ENCODE peak calls at places on chromosomes 4 and X, in four cellular contexts. K, X, Y and D are unnamed samples.

GRCh38 chrX:38803286-38803608 is 2.0 kb downstream of the MID1IP1 start:
- DNase-seq in X (no peak), Y (no peak), K (no peak), D (no peak)

GRCh38 chrX:47859686-47860085 is 23.0 kb downstream of the ZNF81 start:
- DNase-seq in Y (no peak), K (no peak), X (no peak), D (no peak)

GRCh38 chrX:120380699-120381098 is 18.8 kb downstream of the ATP1B4 start:
- DNase-seq in X (peak), K (peak), Y (no peak), D (no peak)

GRCh38 chr4:173748353-173748752 is 218.3 kb upstream of the HAND2 start:
- DNase-seq in X (no peak), K (peak), Y (no peak), D (no peak)

GRCh38 chrX:19513383-19513782 is 1.9 kb downstream of the MAP3K15 start:
- DNase-seq in Y (no peak), K (peak), X (no peak), D (no peak)

GRCh38 chrX:73850124-73851013 is 287.4 kb downstream of the CHIC1 start:
- DNase-seq in K (peak), Y (no peak), X (peak), D (no peak)

GRCh38 chrX:152861116-152861515 is 30.3 kb downstream of the NSDHL start:
- DNase-seq in X (no peak), Y (no peak), K (no peak), D (no peak)

GRCh38 chrX:104189862-104190261 is 23.6 kb downstream of the FAM199X start:
- DNase-seq in Y (no peak), X (no peak), K (no peak), D (no peak)

GRCh38 chr4:72302981-72303704 is 265.9 kb downstream of the ADAMTS3 start:
- DNase-seq in Y (peak), K (peak), X (peak), D (no peak)

GRCh38 chrX:25144043-25144940 is 128.5 kb upstream of the ARX start:
- DNase-seq in X (peak), K (peak), Y (peak), D (no peak)

GRCh38 chr4:93828830-93829530 is 427 bp downstream of the ATOH1 start:
- DNase-seq in X (peak), K (peak), Y (no peak), D (no peak)

GRCh38 chr4:4541040-4541631 is 712 bp downstream of the STX18 start:
- DNase-seq in Y (peak), K (peak), X (peak), D (no peak)

GRCh38 chr4:8088966-8089491 is 69.6 kb downstream of the ABLIM2 start:
- DNase-seq in Y (no peak), K (no peak), X (no peak), D (no peak)

GRCh38 chr4:48138936-48139335 is 4.9 kb upstream of the TXK start:
- DNase-seq in Y (no peak), K (no peak), X (no peak), D (no peak)

GRCh38 chrX:12974217-12974796 is 603 bp upstream of the TMSB4X start:
- DNase-seq in K (peak), Y (peak), X (peak), D (no peak)

GRCh38 chr4:11704136-11704535 is 275.4 kb upstream of the HS3ST1 start:
- DNase-seq in Y (no peak), K (no peak), X (peak), D (no peak)

GRCh38 chr4:47615385-47615784 is 130.3 kb downstream of the ATP10D start:
- DNase-seq in Y (peak), X (peak), K (peak), D (no peak)

GRCh38 chr4:10020871-10021676 is at the start of gene SLC2A9:
- DNase-seq in Y (no peak), K (peak), X (peak), D (no peak)

GRCh38 chr4:20283039-20283438 is 31.3 kb downstream of the SLIT2 start:
- DNase-seq in X (no peak), Y (no peak), K (no peak), D (no peak)

GRCh38 chr4:116018831-116019230 is 905.4 kb upstream of the NDST4 start:
- DNase-seq in K (no peak), Y (no peak), X (no peak), D (no peak)

GRCh38 chr4:59664771-59665170 is 1535.4 kb upstream of the ADGRL3 start:
- DNase-seq in X (no peak), K (no peak), Y (no peak), D (no peak)

GRCh38 chr4:52982246-52982950 is 120.3 kb downstream of the RASL11B start:
- DNase-seq in X (peak), K (peak), Y (peak), D (no peak)

GRCh38 chrX:153993079-153993478 is 20.5 kb downstream of the TMEM187 start:
- DNase-seq in X (no peak), Y (no peak), K (no peak), D (no peak)

GRCh38 chrX:9911479-9911878 is 55.7 kb upstream of the CLDN34 start:
- DNase-seq in X (peak), K (peak), Y (no peak), D (no peak)

GRCh38 chrX:129755779-129756650 is 17.2 kb downstream of the XPNPEP2 start:
- DNase-seq in K (no peak), X (no peak), Y (no peak), D (no peak)

GRCh38 chr4:84631573-84631972 is 48.6 kb downstream of the CDS1 start:
- DNase-seq in X (peak), Y (no peak), K (no peak), D (no peak)

GRCh38 chr4:34731045-34731444 is 1513.3 kb downstream of the ARAP2 start:
- DNase-seq in Y (no peak), X (peak), K (peak), D (no peak)

GRCh38 chr4:92266521-92266920 is 37.2 kb upstream of the GRID2 start:
- DNase-seq in X (no peak), K (no peak), Y (no peak), D (no peak)

GRCh38 chrX:44795945-44796450 is 47.8 kb upstream of the DUSP21 start:
- DNase-seq in X (peak), K (no peak), Y (no peak), D (no peak)

GRCh38 chrX:110116066-110116465 is 113.2 kb downstream of the TMEM164 start:
- DNase-seq in K (no peak), X (no peak), Y (no peak), D (no peak)

GRCh38 chr4:54930226-54930625 is 195.2 kb downstream of the KDR start:
- DNase-seq in Y (peak), X (peak), K (peak), D (peak)

GRCh38 chr4:123954220-123954619 is 557.6 kb downstream of the SPRY1 start:
- DNase-seq in X (no peak), K (no peak), Y (no peak), D (no peak)

GRCh38 chr4:75412746-75413145 is 101.5 kb downstream of the RCHY1 start:
- DNase-seq in X (no peak), K (no peak), Y (no peak), D (no peak)

GRCh38 chr4:152408514-152409327 is 127.2 kb downstream of the FBXW7 start:
- DNase-seq in Y (peak), K (peak), X (peak), D (no peak)

GRCh38 chr4:86498560-86499166 is 95.5 kb upstream of the PTPN13 start:
- DNase-seq in K (peak), Y (peak), X (peak), D (no peak)

GRCh38 chrX:153600032-153600373 is 1.1 kb upstream of the CCNQ start:
- DNase-seq in K (peak), Y (no peak), X (peak), D (no peak)

GRCh38 chrX:127187095-127187494 is 367.6 kb downstream of the PRR32 start:
- DNase-seq in K (no peak), Y (no peak), X (no peak), D (no peak)

GRCh38 chr4:10205223-10205622 is 88.6 kb upstream of the WDR1 start:
- DNase-seq in Y (peak), K (peak), X (peak), D (no peak)

GRCh38 chr4:5976431-5976830 is 41.8 kb downstream of the C4orf50 start:
- DNase-seq in K (no peak), Y (no peak), X (no peak), D (no peak)

GRCh38 chr4:88003261-88003660 is 4.2 kb upstream of the PKD2 start:
- DNase-seq in K (peak), X (no peak), Y (peak), D (no peak)

GRCh38 chrX:107470971-107471370 is 21.5 kb downstream of the FRMPD3 start:
- DNase-seq in X (no peak), Y (no peak), K (no peak), D (no peak)
- TF ChIP-seq CTCF in X (no peak), Y (no peak), K (no peak), D (no peak)

GRCh38 chrX:1591102-1591862 is at the start of gene AKAP17A:
- DNase-seq in K (peak), X (peak), Y (peak), D (peak)
- TF ChIP-seq CTCF in K (no peak), X (no peak), Y (no peak), D (no peak)

GRCh38 chr4:169027663-169028062 is 17.6 kb upstream of the CBR4 start:
- DNase-seq in Y (no peak), X (no peak), K (no peak), D (no peak)

GRCh38 chr4:169030575-169030982 is 20.5 kb upstream of the CBR4 start:
- DNase-seq in X (no peak), Y (no peak), K (peak), D (no peak)

GRCh38 chr4:169029947-169030346 is 19.9 kb upstream of the CBR4 start:
- DNase-seq in X (no peak), Y (no peak), K (no peak), D (no peak)

GRCh38 chr4:169025184-169025583 is 15.1 kb upstream of the CBR4 start:
- DNase-seq in X (no peak), Y (no peak), K (no peak), D (no peak)

GRCh38 chr4:169024762-169025161 is 14.7 kb upstream of the CBR4 start:
- DNase-seq in K (peak), X (peak), Y (peak), D (no peak)
- TF ChIP-seq CTCF in K (peak), X (peak), Y (peak), D (peak)

DNA sequence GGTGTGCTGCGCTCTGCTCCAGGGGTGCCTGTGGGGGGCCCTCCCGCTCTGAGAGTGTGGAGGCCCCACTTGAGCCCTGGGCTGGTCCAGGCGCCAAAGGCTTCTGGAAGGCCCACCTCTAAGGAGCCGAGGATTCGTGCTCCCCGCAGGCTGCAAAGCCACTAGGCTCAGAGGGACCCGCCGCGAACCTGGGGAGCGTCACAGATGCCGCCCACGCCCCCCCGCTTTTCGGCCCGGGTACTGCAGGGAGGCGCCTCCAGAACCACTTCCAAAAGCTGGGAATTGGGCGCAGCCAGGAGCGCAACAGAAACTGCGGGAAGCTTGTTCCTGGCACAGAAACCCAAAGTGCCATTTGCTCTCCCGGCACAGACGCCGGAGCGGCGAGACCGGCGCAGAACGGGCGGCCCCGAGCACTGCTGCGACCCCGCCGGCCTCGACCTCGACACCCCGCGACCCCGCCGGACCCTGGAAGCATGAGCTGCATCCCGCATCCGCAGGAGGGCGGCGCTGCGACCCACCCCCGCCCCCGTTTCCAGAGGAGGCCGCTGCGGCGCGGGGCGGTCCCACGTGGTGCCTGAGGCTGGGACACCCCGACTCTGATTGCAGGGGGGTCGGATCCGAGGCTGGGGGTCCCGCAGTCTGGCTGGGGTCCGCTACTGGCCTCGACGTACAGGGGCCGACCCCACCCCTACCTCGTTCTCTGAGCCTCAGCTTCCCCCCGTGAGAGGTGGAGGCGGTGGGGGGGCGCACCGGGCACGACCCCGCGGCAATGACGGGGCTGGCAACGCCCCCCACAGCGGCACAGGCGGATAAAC is 30.8 kb downstream of the CPLX1 start:
- DNase-seq in X (no peak), Y (no peak), K (peak), D (no peak)
- TF ChIP-seq CTCF in X (no peak), Y (peak), K (no peak), D (no peak)

GRCh38 chr4:183507928-183508327 is 3.1 kb downstream of the ING2 start:
- DNase-seq in Y (no peak), K (no peak), X (no peak), D (no peak)

GRCh38 chr4:183504064-183504929 is 561 bp upstream of the ING2 start:
- DNase-seq in X (peak), Y (peak), K (peak), D (peak)

GRCh38 chr4:183506389-183506735 is 1.5 kb downstream of the ING2 start:
- DNase-seq in K (no peak), Y (no peak), X (no peak), D (no peak)

GRCh38 chr4:183504930-183505555 is at the start of gene ING2:
- DNase-seq in K (peak), X (peak), Y (peak), D (no peak)

DNA sequence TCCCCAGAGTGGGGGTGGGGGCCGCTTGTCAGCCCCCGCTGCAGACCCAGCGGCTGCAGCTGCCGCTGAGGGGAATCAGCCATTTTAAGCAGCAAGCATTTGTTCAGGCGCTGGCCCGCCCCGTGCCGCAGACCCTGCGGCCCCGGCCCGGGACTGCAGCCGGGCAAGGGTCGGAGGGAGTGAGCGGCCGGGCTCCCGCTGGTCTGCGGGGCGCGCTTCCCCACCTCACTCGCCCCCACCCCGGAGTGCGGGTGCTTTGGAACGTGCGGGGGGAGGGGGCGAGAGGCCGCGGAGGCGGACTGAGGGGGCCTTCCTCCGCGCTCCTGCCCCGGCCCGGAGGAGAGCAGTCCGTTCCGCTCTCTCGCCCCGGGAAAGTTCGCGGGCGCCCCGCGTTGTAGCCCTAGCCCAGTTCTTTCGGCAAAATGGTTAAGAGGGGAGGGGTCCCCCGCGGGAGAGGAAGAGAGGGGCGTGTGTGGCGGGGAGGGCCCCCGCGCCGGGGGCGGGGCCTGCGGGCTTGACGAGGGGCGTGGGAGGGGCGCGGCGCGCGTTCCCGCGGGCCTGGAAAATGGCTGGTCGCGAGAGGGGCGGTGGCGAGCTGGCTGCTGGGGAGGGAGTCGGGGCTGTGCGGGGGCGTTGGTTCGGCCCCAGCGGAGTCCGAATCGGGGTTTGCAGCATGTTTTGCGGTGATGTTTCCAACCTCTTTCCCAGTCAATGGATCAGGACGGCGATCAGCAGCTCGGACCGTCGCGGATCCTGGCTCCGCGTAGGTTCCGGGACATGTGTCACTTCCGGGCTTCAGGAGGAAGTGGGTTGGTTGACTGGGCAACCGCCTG is 914 bp downstream of the ING2 start:
- DNase-seq in X (peak), Y (peak), K (peak), D (peak)
- TF ChIP-seq CTCF in X (no peak), Y (peak), K (no peak), D (no peak)

GRCh38 chrX:17697191-17697590 is 40.1 kb upstream of the SCML1 start:
- DNase-seq in Y (peak), K (peak), X (peak), D (no peak)
- TF ChIP-seq CTCF in Y (peak), K (no peak), X (peak), D (no peak)

DNA sequence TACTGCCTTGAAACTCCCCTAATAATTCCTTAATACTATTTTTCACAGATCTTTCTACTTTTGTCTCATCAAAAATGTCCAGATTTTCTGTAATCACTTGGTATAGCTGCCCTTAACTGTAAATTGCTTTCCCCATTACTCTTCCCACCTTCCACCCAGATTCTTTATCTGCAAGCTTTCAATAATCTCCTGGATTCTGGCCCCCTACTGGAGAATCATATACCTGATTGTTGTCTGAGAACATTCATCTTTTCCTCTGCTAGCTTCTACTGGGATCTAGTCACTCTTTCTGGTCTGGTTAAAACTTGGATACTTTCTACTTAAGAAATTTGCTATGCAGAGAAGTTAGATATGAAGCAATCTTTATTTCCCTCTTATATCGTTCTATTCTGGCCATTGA is 552.6 kb downstream of the PCDH19 start:
- DNase-seq in X (peak), Y (no peak), K (no peak), D (no peak)
- TF ChIP-seq CTCF in X (peak), Y (no peak), K (no peak), D (no peak)